ENCODE peak calls at places on chromosomes 16 and 17, in eight cellular contexts. A, E, P, G, L, R, T and X are unnamed samples.

GRCh38 chr17:2405247-2405926 is 4.5 kb upstream of the MNT start:
- DNase-seq in P (peak; percentile 53), T (peak; percentile 31), R (no peak), L (no peak), G (no peak), A (no peak), E (no peak), X (no peak)

GRCh38 chr16:30619207-30619606 is 9.0 kb upstream of the ZNF689 start:
- DNase-seq in T (peak; percentile 41), R (no peak), L (no peak), A (no peak), E (peak; percentile 70), G (no peak), P (no peak), X (no peak)

GRCh38 chr17:74957935-74958549 is 14.5 kb downstream of the HID1 start:
- DNase-seq in T (peak; percentile 76), E (peak; percentile 74), A (peak; percentile 76), G (peak; percentile 84), P (peak; percentile 73), R (peak; percentile 63), L (peak; percentile 93), X (peak; percentile 44)

GRCh38 chr16:87047221-87048037 is 269.8 kb downstream of the C16orf95 start:
- DNase-seq in R (no peak), P (no peak), T (no peak), E (no peak), L (no peak), G (no peak), A (no peak), X (no peak)

GRCh38 chr17:27793168-27793905 is 7.0 kb downstream of the NOS2 start:
- DNase-seq in R (no peak), G (peak; percentile 64), A (peak; percentile 24), P (peak; percentile 80), L (no peak), E (no peak), T (no peak), X (peak; percentile 67)

GRCh38 chr17:7716901-7717755 is at the start of gene DNAH2:
- DNase-seq in E (peak; percentile 66), P (peak; percentile 95), L (no peak), T (peak; percentile 76), A (peak; percentile 66), R (peak; percentile 55), G (peak; percentile 85), X (peak; percentile 88)

GRCh38 chr17:72976971-72977767 is 115.3 kb downstream of the SLC39A11 start:
- DNase-seq in A (peak; percentile 26), P (peak; percentile 75), G (peak; percentile 35), E (no peak), R (peak; percentile 42), L (no peak), T (peak; percentile 72), X (peak; percentile 44)

GRCh38 chr16:88900653-88901052 is 34.2 kb upstream of the PABPN1L start:
- DNase-seq in A (no peak), G (no peak), T (no peak), P (no peak), R (no peak), L (no peak), E (no peak), X (no peak)

GRCh38 chr16:69187891-69188451 is 1.0 kb downstream of the SNTB2 start:
- DNase-seq in G (peak; percentile 45), L (peak; percentile 82), E (peak; percentile 40), P (peak; percentile 48), T (peak; percentile 49), R (peak; percentile 59), A (peak; percentile 62), X (peak; percentile 44)

GRCh38 chr17:14312522-14312921 is 11.6 kb downstream of the HS3ST3B1 start:
- DNase-seq in T (no peak), E (no peak), A (no peak), P (no peak), G (no peak), L (no peak), R (no peak), X (no peak)

GRCh38 chr17:49521088-49521450 is 26.0 kb downstream of the NGFR start:
- DNase-seq in G (no peak), A (no peak), T (no peak), E (no peak), L (peak; percentile 12), P (no peak), R (no peak), X (no peak)

GRCh38 chr16:2816751-2817495 is at the start of gene PRSS21:
- DNase-seq in E (no peak), R (no peak), L (peak; percentile 66), G (no peak), A (no peak), T (no peak), P (no peak), X (no peak)
- TF ChIP-seq CTCF in E (no peak), R (no peak), L (no peak), G (no peak), A (no peak), T (no peak), P (no peak), X (peak; percentile 11)

GRCh38 chr17:42566215-42566872 is 556 bp upstream of the MLX start:
- DNase-seq in R (no peak), P (no peak), G (no peak), L (no peak), A (no peak), E (no peak), T (no peak), X (no peak)
- H3K27ac ChIP-seq in R (peak overlapping the region; percentile 92), P (peak overlapping the region; percentile 93), G (peak overlapping the region; percentile 80), L (peak overlapping the region; percentile 96), A (peak overlapping the region; percentile 96), E (peak overlapping the region; percentile 86), T (peak overlapping the region; percentile 94), X (peak overlapping the region; percentile 90)

DNA sequence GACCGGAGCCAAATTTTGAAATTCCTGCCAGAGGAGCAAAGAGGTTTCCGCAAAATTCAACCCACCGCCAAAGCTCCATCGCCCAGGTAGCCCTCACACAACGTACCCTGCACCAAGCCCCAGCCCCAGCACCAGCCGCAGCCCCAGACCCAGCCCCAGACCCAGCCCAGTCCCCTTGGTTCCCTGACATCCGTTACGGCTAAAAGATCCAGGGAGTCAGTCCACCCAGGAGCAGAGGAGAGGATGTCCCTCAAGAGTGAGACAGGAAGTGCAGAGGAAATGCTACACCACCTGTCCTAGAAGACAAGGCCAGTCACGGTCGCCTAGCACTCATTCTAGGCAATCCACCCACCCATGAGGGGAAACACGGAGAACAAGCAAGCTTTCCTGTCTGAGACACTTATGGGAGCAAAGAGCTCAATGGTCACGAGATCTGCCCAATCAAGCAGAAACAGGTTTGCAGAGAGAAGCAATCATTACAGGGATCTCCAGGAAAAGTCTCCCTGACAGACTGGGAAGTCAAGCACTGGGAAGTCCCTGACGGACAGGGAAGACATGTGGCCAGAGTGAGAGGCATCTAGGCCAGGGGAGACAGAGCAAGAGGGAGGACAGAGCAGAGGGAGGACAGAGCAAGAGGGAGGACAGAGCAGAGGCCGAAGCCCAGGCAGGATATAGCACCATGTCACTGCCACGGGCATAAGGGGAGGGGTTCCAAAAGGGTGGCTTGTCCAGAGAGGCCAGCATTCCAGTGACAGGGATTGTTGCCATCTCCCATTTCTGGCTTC is 15.0 kb upstream of the KCNJ18 start:
- DNase-seq in P (no peak), A (no peak), T (no peak), E (no peak), R (no peak), L (peak; percentile 56), G (no peak), X (no peak)
- H3K9me3 ChIP-seq in P (no peaks in the 10 kb centered on the region), A (no peaks in the 10 kb centered on the region), T (no peaks in the 10 kb centered on the region), E (no peaks in the 10 kb centered on the region), R (no peaks in the 10 kb centered on the region), L (peaks cover 11% of the 10 kb centered on the region), G (no peaks in the 10 kb centered on the region), X (no peaks in the 10 kb centered on the region)

GRCh38 chr16:8948831-8949230 is 14.9 kb downstream of the USP7 start:
- DNase-seq in L (no peak), P (no peak), E (no peak), T (no peak), G (no peak), A (no peak), R (no peak), X (no peak)

GRCh38 chr16:8945626-8946296 is 17.9 kb downstream of the USP7 start:
- DNase-seq in E (no peak), G (no peak), P (no peak), A (no peak), L (no peak), T (no peak), R (no peak), X (no peak)

GRCh38 chr16:8949536-8950418 is 13.9 kb downstream of the USP7 start:
- DNase-seq in G (no peak), E (no peak), L (no peak), R (no peak), P (no peak), A (no peak), T (no peak), X (no peak)

GRCh38 chr16:8946544-8946943 is 17.2 kb downstream of the USP7 start:
- DNase-seq in L (no peak), P (no peak), G (no peak), E (no peak), A (no peak), R (no peak), T (no peak), X (no peak)

DNA sequence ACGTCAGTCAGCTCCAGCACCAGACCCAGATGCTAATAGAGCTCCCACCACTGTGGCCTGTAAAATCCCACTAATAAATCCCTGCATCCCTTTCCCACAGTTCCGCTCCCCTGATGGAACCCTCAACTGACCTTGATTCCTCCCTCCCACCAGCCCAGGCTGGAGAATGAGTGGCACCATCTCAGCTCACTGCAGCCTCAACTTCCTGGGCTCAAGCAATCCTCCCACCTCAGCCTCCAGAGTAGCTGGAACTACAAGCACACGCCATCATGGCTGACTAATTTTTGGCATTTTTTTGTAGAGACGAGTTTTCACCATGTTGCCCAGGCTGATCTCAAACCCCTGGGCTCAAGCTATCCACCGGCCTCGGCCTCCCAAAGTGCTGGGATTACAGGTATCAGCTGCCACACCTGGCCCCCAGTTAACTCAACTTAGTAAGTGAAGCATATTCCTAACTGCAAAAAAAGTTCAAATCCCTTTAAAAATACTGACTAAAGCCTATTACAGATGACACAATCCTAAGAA is 15.6 kb downstream of the USP7 start:
- DNase-seq in T (no peak), L (no peak), G (no peak), A (no peak), E (no peak), P (no peak), R (no peak), X (no peak)
- TF ChIP-seq CTCF in T (no peak), L (no peak), G (no peak), A (no peak), E (no peak), P (no peak), R (no peak), X (no peak)

DNA sequence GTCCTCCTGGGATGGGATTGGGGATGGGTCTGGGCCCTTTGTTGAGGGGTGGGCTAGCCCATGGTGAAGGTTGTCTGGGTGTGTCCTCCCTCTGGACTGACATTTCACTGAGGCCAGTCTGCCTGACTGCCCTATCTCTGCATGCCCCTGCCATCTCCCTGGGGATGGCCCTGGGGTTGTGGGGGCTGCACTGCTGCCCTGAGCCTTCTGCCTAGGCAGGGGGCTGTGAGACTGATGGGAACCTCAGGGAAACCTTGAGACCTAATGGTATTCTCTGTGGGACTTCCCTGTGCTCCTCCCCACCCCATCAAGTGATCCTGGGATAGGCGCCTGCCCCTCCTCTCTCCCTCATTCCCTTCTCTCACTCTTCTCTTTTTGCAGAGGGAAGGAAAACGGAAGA is 19.9 kb downstream of the RAI1 start:
- DNase-seq in L (no peak), A (no peak), G (no peak), P (no peak), T (no peak), R (no peak), E (no peak), X (no peak)
- H3K27ac ChIP-seq in L (no peak overlapping the region), A (no peak overlapping the region), G (no peak overlapping the region), P (no peak overlapping the region), T (no peak overlapping the region), R (peak overlapping the region; percentile 95), E (no peak overlapping the region), X (no peak overlapping the region)